ENCODE peak calls at places on chromosomes 1 and 21, in ten cellular contexts. X, L, H, E, R, D, Z, Q, P and M are unnamed samples.

GRCh38 chr21:41560701-41561158 is 52.8 kb upstream of the TMPRSS2 start:
- DNase-seq in X (no peak), L (no peak), H (no peak), E (no peak), R (no peak), D (no peak), Z (no peak), Q (no peak), P (no peak), M (no peak)

GRCh38 chr1:62241357-62242131 is 46.9 kb downstream of the L1TD1 start:
- DNase-seq in X (no peak), L (peak; percentile 66), H (peak; percentile 91), E (peak; percentile 35), R (no peak), D (peak; percentile 21), Z (no peak), Q (no peak), P (no peak), M (no peak)

GRCh38 chr1:221715321-221716169 is 26.3 kb downstream of the DUSP10 start:
- DNase-seq in X (no peak), L (peak; percentile 39), H (peak; percentile 79), E (peak; percentile 55), R (peak; percentile 64), D (no peak), Z (peak; percentile 81), Q (no peak), P (peak; percentile 79), M (no peak)

GRCh38 chr1:8503842-8504241 is 185.9 kb downstream of the SLC45A1 start:
- DNase-seq in X (no peak), L (no peak), H (no peak), E (no peak), R (no peak), D (no peak), Z (no peak), Q (no peak), P (no peak), M (no peak)

GRCh38 chr1:201584510-201584991 is 45.6 kb downstream of the NAV1 start:
- DNase-seq in X (peak; percentile 72), L (no peak), H (no peak), E (no peak), R (peak; percentile 87), D (peak; percentile 35), Z (no peak), Q (no peak), P (no peak), M (no peak)

GRCh38 chr1:87436534-87436933 is 107.9 kb downstream of the LMO4 start:
- DNase-seq in X (peak; percentile 33), L (no peak), H (no peak), E (no peak), R (no peak), D (peak; percentile 24), Z (no peak), Q (no peak), P (no peak), M (peak; percentile 72)

GRCh38 chr1:42056460-42056859 is 96.8 kb upstream of the GUCA2B start:
- DNase-seq in X (no peak), L (no peak), H (no peak), E (no peak), R (no peak), D (no peak), Z (no peak), Q (no peak), P (no peak), M (no peak)

GRCh38 chr21:37712204-37712934 is 203.9 kb downstream of the KCNJ6 start:
- DNase-seq in X (peak; percentile 80), L (peak; percentile 69), H (peak; percentile 41), E (peak; percentile 79), R (peak; percentile 78), D (peak; percentile 67), Z (peak; percentile 88), Q (peak; percentile 53), P (peak; percentile 90), M (peak; percentile 80)

GRCh38 chr1:169484683-169485426 is 889 bp downstream of the SLC19A2 start:
- DNase-seq in X (peak; percentile 81), L (peak; percentile 55), H (peak; percentile 85), E (peak; percentile 57), R (peak; percentile 82), D (peak; percentile 48), Z (peak; percentile 34), Q (no peak), P (no peak), M (peak; percentile 66)

GRCh38 chr1:38867208-38867607 is 5.9 kb downstream of the MYCBP start:
- DNase-seq in X (no peak), L (no peak), H (no peak), E (no peak), R (no peak), D (no peak), Z (no peak), Q (no peak), P (no peak), M (no peak)

GRCh38 chr1:6483010-6483760 is 8.3 kb downstream of the PLEKHG5 start:
- DNase-seq in X (no peak), L (no peak), H (no peak), E (no peak), R (no peak), D (no peak), Z (no peak), Q (no peak), P (no peak), M (no peak)

GRCh38 chr1:21586926-21587601 is 77.8 kb downstream of the ALPL start:
- DNase-seq in X (peak; percentile 84), L (peak; percentile 68), H (peak; percentile 69), E (peak; percentile 76), R (peak; percentile 72), D (peak; percentile 47), Z (peak; percentile 56), Q (peak; percentile 61), P (peak; percentile 85), M (peak; percentile 52)

GRCh38 chr1:53327183-53327941 is 508 bp downstream of the LRP8 start:
- DNase-seq in X (no peak), L (peak; percentile 19), H (peak; percentile 15), E (peak; percentile 16), R (no peak), D (peak; percentile 30), Z (peak; percentile 60), Q (no peak), P (peak; percentile 76), M (no peak)

GRCh38 chr1:163372576-163372975 is 50.8 kb downstream of the NUF2 start:
- DNase-seq in X (no peak), L (no peak), H (no peak), E (no peak), R (no peak), D (no peak), Z (no peak), Q (no peak), P (no peak), M (no peak)

GRCh38 chr1:243493156-243494129 is 237.6 kb downstream of the SDCCAG8 start:
- DNase-seq in X (peak; percentile 36), L (no peak), H (no peak), E (no peak), R (peak; percentile 29), D (no peak), Z (no peak), Q (no peak), P (no peak), M (no peak)

GRCh38 chr21:28336299-28336698 is 656.4 kb downstream of the LTN1 start:
- DNase-seq in X (peak; percentile 92), L (peak; percentile 52), H (peak; percentile 16), E (peak; percentile 76), R (peak; percentile 93), D (no peak), Z (peak; percentile 70), Q (no peak), P (peak; percentile 57), M (peak; percentile 56)
- TF ChIP-seq CTCF in X (peak; percentile 64), L (peak; percentile 26), H (peak; percentile 61), E (peak; percentile 88), R (peak; percentile 45), D (peak; percentile 19), Z (peak; percentile 55), Q (peak; percentile 1), P (peak; percentile 83), M (peak; percentile 54)

GRCh38 chr1:111541721-111542120 is 38.3 kb upstream of the ADORA3 start:
- DNase-seq in X (peak; percentile 44), L (no peak), H (peak; percentile 48), E (peak; percentile 69), R (no peak), D (no peak), Z (peak; percentile 65), Q (no peak), P (peak; percentile 52), M (no peak)
- H3K4me3 ChIP-seq in X (no peak overlapping the region), L (no peak overlapping the region), H (no peak overlapping the region), E (no peak overlapping the region), R (no peak overlapping the region), D (no peak overlapping the region), Z (no peak overlapping the region), Q (no peak overlapping the region), P (no peak overlapping the region), M (peak overlapping the region; percentile 20)

GRCh38 chr1:206001476-206001888 is 1.7 kb downstream of the RAB7B start:
- DNase-seq in X (peak; percentile 94), L (no peak), H (no peak), E (peak; percentile 92), R (peak; percentile 87), D (no peak), Z (no peak), Q (peak; percentile 73), P (peak; percentile 71), M (peak; percentile 43)
- TF ChIP-seq CTCF in X (no peak), L (no peak), H (no peak), E (no peak), R (no peak), D (no peak), Z (no peak), Q (no peak), P (no peak), M (no peak)

GRCh38 chr1:203797216-203797615 is 1.8 kb downstream of the ZBED6 start:
- DNase-seq in X (no peak), L (no peak), H (no peak), E (no peak), R (no peak), D (no peak), Z (no peak), Q (no peak), P (no peak), M (no peak)

GRCh38 chr1:203797948-203798347 is 2.5 kb downstream of the ZBED6 start:
- DNase-seq in X (no peak), L (peak; percentile 27), H (peak; percentile 9), E (peak; percentile 39), R (no peak), D (no peak), Z (no peak), Q (no peak), P (no peak), M (no peak)

GRCh38 chr1:203796223-203796747 is 862 bp downstream of the ZBED6 start:
- DNase-seq in X (peak; percentile 33), L (no peak), H (peak; percentile 20), E (peak; percentile 52), R (peak; percentile 46), D (peak; percentile 28), Z (peak; percentile 63), Q (no peak), P (peak; percentile 74), M (no peak)

GRCh38 chr1:203800001-203800400 is 4.6 kb downstream of the ZBED6 start:
- DNase-seq in X (no peak), L (no peak), H (no peak), E (no peak), R (no peak), D (no peak), Z (no peak), Q (no peak), P (no peak), M (no peak)

DNA sequence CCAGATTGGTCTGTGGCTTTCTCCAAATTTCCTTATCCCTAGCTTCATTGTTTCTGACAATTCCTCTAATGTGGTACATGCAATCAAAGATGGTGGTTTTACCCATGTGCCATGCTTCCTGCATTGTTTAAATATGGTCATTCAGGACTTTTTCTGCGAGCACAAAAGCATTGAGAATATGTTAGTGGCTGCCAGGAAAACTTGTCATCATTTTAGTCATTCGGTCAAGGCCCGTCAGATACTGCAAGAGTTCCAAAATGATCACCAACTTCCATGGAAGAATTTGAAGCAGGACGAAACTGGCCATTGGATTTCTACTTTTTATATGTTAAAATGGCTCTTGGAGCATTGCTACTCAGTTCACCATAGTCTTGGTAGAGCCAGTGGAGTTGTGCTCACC is 3.7 kb downstream of the ZBED6 start:
- DNase-seq in X (no peak), L (no peak), H (no peak), E (no peak), R (no peak), D (no peak), Z (no peak), Q (no peak), P (no peak), M (no peak)
- H3K4me3 ChIP-seq in X (no peak overlapping the region), L (no peak overlapping the region), H (no peak overlapping the region), E (no peak overlapping the region), R (no peak overlapping the region), D (no peak overlapping the region), Z (no peak overlapping the region), Q (no peak overlapping the region), P (peak overlapping the region; percentile 51), M (no peak overlapping the region)